ENCODE peak calls at places on chromosomes 6 and 20, in eight cellular contexts. One of them, this sample, is unnamed.

GRCh38 chr6:139490482-139490881 is 116.0 kb upstream of the CITED2 start:
- DNase-seq in CD8-positive, alpha-beta T cell: no peak
- DNase-seq in GM04504: no peak
- DNase-seq in NCI-H1092 treated with DMSO at 0.1 percent for 48 hours: no peak
- DNase-seq in H7: no peak
- DNase-seq in cardiac fibroblast: no peak
- DNase-seq in astrocyte: no peak
- DNase-seq in activated T-cell treated with anti-CD3 and anti-CD28 coated beads for 1 hour: no peak
- DNase-seq in this sample: no peak

GRCh38 chr6:118537579-118537978 is 10.5 kb upstream of the PLN start:
- DNase-seq in CD8-positive, alpha-beta T cell: no peak
- DNase-seq in GM04504: peak; percentile 29
- DNase-seq in NCI-H1092 treated with DMSO at 0.1 percent for 48 hours: no peak
- DNase-seq in H7: no peak
- DNase-seq in cardiac fibroblast: peak; percentile 72
- DNase-seq in astrocyte: peak; percentile 85
- DNase-seq in activated T-cell treated with anti-CD3 and anti-CD28 coated beads for 1 hour: no peak
- DNase-seq in this sample: no peak

GRCh38 chr6:6556738-6557503 is 31.6 kb upstream of the LY86 start:
- DNase-seq in CD8-positive, alpha-beta T cell: peak; percentile 66
- DNase-seq in GM04504: no peak
- DNase-seq in NCI-H1092 treated with DMSO at 0.1 percent for 48 hours: peak; percentile 23
- DNase-seq in H7: peak; percentile 72
- DNase-seq in cardiac fibroblast: peak; percentile 39
- DNase-seq in astrocyte: no peak
- DNase-seq in activated T-cell treated with anti-CD3 and anti-CD28 coated beads for 1 hour: peak; percentile 7
- DNase-seq in this sample: peak; percentile 46

GRCh38 chr6:13513606-13514502 is 26.5 kb upstream of the GFOD1 start:
- DNase-seq in CD8-positive, alpha-beta T cell: no peak
- DNase-seq in GM04504: no peak
- DNase-seq in NCI-H1092 treated with DMSO at 0.1 percent for 48 hours: no peak
- DNase-seq in H7: no peak
- DNase-seq in cardiac fibroblast: no peak
- DNase-seq in astrocyte: peak; percentile 20
- DNase-seq in activated T-cell treated with anti-CD3 and anti-CD28 coated beads for 1 hour: no peak
- DNase-seq in this sample: no peak

GRCh38 chr20:59403261-59403961 is 103.0 kb downstream of the EDN3 start:
- DNase-seq in CD8-positive, alpha-beta T cell: peak; percentile 91
- DNase-seq in GM04504: no peak
- DNase-seq in NCI-H1092 treated with DMSO at 0.1 percent for 48 hours: peak; percentile 11
- DNase-seq in H7: peak; percentile 98
- DNase-seq in cardiac fibroblast: peak; percentile 10
- DNase-seq in astrocyte: no peak
- DNase-seq in activated T-cell treated with anti-CD3 and anti-CD28 coated beads for 1 hour: peak; percentile 68
- DNase-seq in this sample: peak; percentile 61

GRCh38 chr6:138507977-138508675 is 8.8 kb upstream of the NHSL1 start:
- DNase-seq in CD8-positive, alpha-beta T cell: no peak
- DNase-seq in GM04504: no peak
- DNase-seq in NCI-H1092 treated with DMSO at 0.1 percent for 48 hours: no peak
- DNase-seq in H7: no peak
- DNase-seq in cardiac fibroblast: no peak
- DNase-seq in astrocyte: no peak
- DNase-seq in activated T-cell treated with anti-CD3 and anti-CD28 coated beads for 1 hour: no peak
- DNase-seq in this sample: no peak

GRCh38 chr6:161021978-161022743 is 30.6 kb downstream of the MAP3K4 start:
- DNase-seq in CD8-positive, alpha-beta T cell: no peak
- DNase-seq in GM04504: no peak
- DNase-seq in NCI-H1092 treated with DMSO at 0.1 percent for 48 hours: no peak
- DNase-seq in H7: no peak
- DNase-seq in cardiac fibroblast: no peak
- DNase-seq in astrocyte: no peak
- DNase-seq in activated T-cell treated with anti-CD3 and anti-CD28 coated beads for 1 hour: no peak
- DNase-seq in this sample: no peak

GRCh38 chr6:131058236-131058635 is 4.8 kb downstream of the EPB41L2 start:
- DNase-seq in CD8-positive, alpha-beta T cell: no peak
- DNase-seq in GM04504: no peak
- DNase-seq in NCI-H1092 treated with DMSO at 0.1 percent for 48 hours: no peak
- DNase-seq in H7: no peak
- DNase-seq in cardiac fibroblast: no peak
- DNase-seq in astrocyte: peak; percentile 58
- DNase-seq in activated T-cell treated with anti-CD3 and anti-CD28 coated beads for 1 hour: no peak
- DNase-seq in this sample: no peak

GRCh38 chr6:49401063-49401462 is 62.0 kb downstream of the MMUT start:
- DNase-seq in CD8-positive, alpha-beta T cell: no peak
- DNase-seq in GM04504: no peak
- DNase-seq in NCI-H1092 treated with DMSO at 0.1 percent for 48 hours: no peak
- DNase-seq in H7: no peak
- DNase-seq in cardiac fibroblast: no peak
- DNase-seq in astrocyte: no peak
- DNase-seq in activated T-cell treated with anti-CD3 and anti-CD28 coated beads for 1 hour: no peak
- DNase-seq in this sample: no peak

GRCh38 chr6:20403766-20404640 is 2.3 kb downstream of the E2F3 start:
- DNase-seq in CD8-positive, alpha-beta T cell: peak; percentile 55
- DNase-seq in GM04504: no peak
- DNase-seq in NCI-H1092 treated with DMSO at 0.1 percent for 48 hours: peak; percentile 23
- DNase-seq in H7: peak; percentile 72
- DNase-seq in cardiac fibroblast: peak; percentile 63
- DNase-seq in astrocyte: peak; percentile 38
- DNase-seq in activated T-cell treated with anti-CD3 and anti-CD28 coated beads for 1 hour: peak; percentile 45
- DNase-seq in this sample: peak; percentile 71

GRCh38 chr6:117493470-117493869 is 11.0 kb downstream of the DCBLD1 start:
- DNase-seq in CD8-positive, alpha-beta T cell: no peak
- DNase-seq in GM04504: no peak
- DNase-seq in NCI-H1092 treated with DMSO at 0.1 percent for 48 hours: no peak
- DNase-seq in H7: no peak
- DNase-seq in cardiac fibroblast: no peak
- DNase-seq in astrocyte: no peak
- DNase-seq in activated T-cell treated with anti-CD3 and anti-CD28 coated beads for 1 hour: no peak
- DNase-seq in this sample: no peak

GRCh38 chr6:27168586-27169443 is 78.7 kb upstream of the PRSS16 start:
- DNase-seq in CD8-positive, alpha-beta T cell: no peak
- DNase-seq in GM04504: no peak
- DNase-seq in NCI-H1092 treated with DMSO at 0.1 percent for 48 hours: no peak
- DNase-seq in H7: no peak
- DNase-seq in cardiac fibroblast: peak; percentile 48
- DNase-seq in astrocyte: peak; percentile 86
- DNase-seq in activated T-cell treated with anti-CD3 and anti-CD28 coated beads for 1 hour: no peak
- DNase-seq in this sample: no peak

GRCh38 chr20:38369387-38369786 is 23.1 kb downstream of the LBP start:
- DNase-seq in CD8-positive, alpha-beta T cell: no peak
- DNase-seq in GM04504: no peak
- DNase-seq in NCI-H1092 treated with DMSO at 0.1 percent for 48 hours: no peak
- DNase-seq in H7: peak; percentile 73
- DNase-seq in cardiac fibroblast: peak; percentile 25
- DNase-seq in astrocyte: no peak
- DNase-seq in activated T-cell treated with anti-CD3 and anti-CD28 coated beads for 1 hour: no peak
- DNase-seq in this sample: peak; percentile 28

GRCh38 chr6:129895692-129896091 is 34.6 kb upstream of the TMEM244 start:
- DNase-seq in CD8-positive, alpha-beta T cell: no peak
- DNase-seq in GM04504: no peak
- DNase-seq in NCI-H1092 treated with DMSO at 0.1 percent for 48 hours: no peak
- DNase-seq in H7: no peak
- DNase-seq in cardiac fibroblast: no peak
- DNase-seq in astrocyte: no peak
- DNase-seq in activated T-cell treated with anti-CD3 and anti-CD28 coated beads for 1 hour: no peak
- DNase-seq in this sample: no peak

GRCh38 chr20:8647868-8648495 is 420.9 kb upstream of the PLCB4 start:
- DNase-seq in CD8-positive, alpha-beta T cell: no peak
- DNase-seq in GM04504: no peak
- DNase-seq in NCI-H1092 treated with DMSO at 0.1 percent for 48 hours: no peak
- DNase-seq in H7: no peak
- DNase-seq in cardiac fibroblast: peak; percentile 80
- DNase-seq in astrocyte: no peak
- DNase-seq in activated T-cell treated with anti-CD3 and anti-CD28 coated beads for 1 hour: no peak
- DNase-seq in this sample: no peak

GRCh38 chr6:34140075-34140474 is 5.8 kb downstream of the GRM4 start:
- DNase-seq in CD8-positive, alpha-beta T cell: no peak
- DNase-seq in GM04504: no peak
- DNase-seq in NCI-H1092 treated with DMSO at 0.1 percent for 48 hours: no peak
- DNase-seq in H7: no peak
- DNase-seq in cardiac fibroblast: no peak
- DNase-seq in astrocyte: no peak
- DNase-seq in activated T-cell treated with anti-CD3 and anti-CD28 coated beads for 1 hour: no peak
- DNase-seq in this sample: no peak

GRCh38 chr6:52551483-52552277 is 25.2 kb downstream of the TRAM2 start:
- DNase-seq in CD8-positive, alpha-beta T cell: no peak
- DNase-seq in GM04504: no peak
- DNase-seq in NCI-H1092 treated with DMSO at 0.1 percent for 48 hours: peak; percentile 94
- DNase-seq in H7: peak; percentile 59
- DNase-seq in cardiac fibroblast: peak; percentile 86
- DNase-seq in astrocyte: peak; percentile 90
- DNase-seq in activated T-cell treated with anti-CD3 and anti-CD28 coated beads for 1 hour: no peak
- DNase-seq in this sample: peak; percentile 73

GRCh38 chr6:116996842-116997241 is 119.8 kb downstream of the RFX6 start:
- DNase-seq in CD8-positive, alpha-beta T cell: no peak
- DNase-seq in GM04504: no peak
- DNase-seq in NCI-H1092 treated with DMSO at 0.1 percent for 48 hours: no peak
- DNase-seq in H7: no peak
- DNase-seq in cardiac fibroblast: no peak
- DNase-seq in astrocyte: no peak
- DNase-seq in activated T-cell treated with anti-CD3 and anti-CD28 coated beads for 1 hour: no peak
- DNase-seq in this sample: no peak

This sample was measured in NCI-H446.